ENCODE peak calls at places on chromosomes 1 and 21, in ten cellular contexts. R is hepatic stellate cell, I is KG1, U is iPS DF 19.7, N is cardiac muscle cell, P is hippocampal formation, H is amygdala, E is GM12892, C is M059J, K is choroid plexus epithelial cell. X is an unnamed sample.

GRCh38 chr1:207964195-207964966 is 53.5 kb upstream of the CD34 start:
- DNase-seq in R (peak; percentile 59), I (no peak), U (no peak), N (peak; percentile 34), P (no peak), H (no peak), E (no peak), C (no peak), K (peak; percentile 47), X (no peak)

GRCh38 chr1:212979340-212980122 is 29.2 kb downstream of the VASH2 start:
- DNase-seq in R (no peak), I (no peak), U (no peak), N (no peak), P (no peak), H (no peak), E (no peak), C (no peak), K (no peak), X (no peak)

GRCh38 chr1:89589515-89589914 is 43.4 kb upstream of the LRRC8C start:
- DNase-seq in R (no peak), I (no peak), U (no peak), N (peak; percentile 42), P (no peak), H (no peak), E (no peak), C (no peak), K (peak; percentile 81), X (no peak)

GRCh38 chr1:83931658-83932253 is 67.2 kb downstream of the TTLL7 start:
- DNase-seq in R (peak; percentile 21), I (peak; percentile 48), U (no peak), N (peak; percentile 75), P (peak; percentile 88), H (no peak), E (no peak), C (peak; percentile 66), K (peak; percentile 78), X (peak; percentile 36)

GRCh38 chr1:65177457-65177856 is 29.5 kb downstream of the AK4 start:
- DNase-seq in R (peak; percentile 68), I (no peak), U (no peak), N (peak; percentile 61), P (no peak), H (no peak), E (no peak), C (peak; percentile 84), K (peak; percentile 70), X (no peak)

GRCh38 chr1:37083551-37084119 is 49.3 kb upstream of the GRIK3 start:
- DNase-seq in R (no peak), I (no peak), U (no peak), N (no peak), P (peak; percentile 6), H (peak; percentile 50), E (no peak), C (no peak), K (no peak), X (no peak)

GRCh38 chr1:70043806-70044205 is 161.6 kb downstream of the LRRC40 start:
- DNase-seq in R (peak; percentile 1), I (no peak), U (peak; percentile 3), N (peak; percentile 90), P (no peak), H (no peak), E (no peak), C (peak; percentile 74), K (peak; percentile 94), X (no peak)

GRCh38 chr1:13990939-13991338 is 291.0 kb downstream of the PRDM2 start:
- DNase-seq in R (no peak), I (no peak), U (no peak), N (no peak), P (no peak), H (no peak), E (no peak), C (no peak), K (no peak), X (no peak)

GRCh38 chr1:170309389-170310013 is 163.7 kb downstream of the NTMT2 start:
- DNase-seq in R (peak; percentile 73), I (no peak), U (no peak), N (peak; percentile 85), P (no peak), H (no peak), E (no peak), C (peak; percentile 83), K (peak; percentile 98), X (peak; percentile 36)

GRCh38 chr1:40630488-40631223 is 34.8 kb downstream of the RIMS3 start:
- DNase-seq in R (no peak), I (no peak), U (no peak), N (peak; percentile 49), P (no peak), H (no peak), E (no peak), C (no peak), K (peak; percentile 67), X (peak; percentile 44)

GRCh38 chr1:81424056-81424455 is 376.7 kb upstream of the ADGRL2 start:
- DNase-seq in R (peak; percentile 5), I (no peak), U (no peak), N (peak; percentile 70), P (no peak), H (no peak), E (no peak), C (no peak), K (no peak), X (no peak)

GRCh38 chr1:244049142-244049968 is 1.7 kb upstream of the ZBTB18 start:
- DNase-seq in R (peak; percentile 41), I (peak; percentile 50), U (no peak), N (peak; percentile 18), P (peak; percentile 60), H (peak; percentile 57), E (no peak), C (peak; percentile 47), K (peak; percentile 19), X (no peak)

GRCh38 chr1:29527314-29528004 is 291.1 kb downstream of the PTPRU start:
- DNase-seq in R (no peak), I (no peak), U (no peak), N (no peak), P (no peak), H (no peak), E (no peak), C (no peak), K (no peak), X (no peak)

GRCh38 chr21:34107606-34108005 is 34.2 kb downstream of the MRPS6 start:
- DNase-seq in R (no peak), I (no peak), U (no peak), N (no peak), P (no peak), H (no peak), E (no peak), C (no peak), K (no peak), X (no peak)

GRCh38 chr1:35857830-35858229 is 25.2 kb upstream of the AGO1 start:
- DNase-seq in R (no peak), I (no peak), U (no peak), N (peak; percentile 60), P (peak; percentile 26), H (no peak), E (no peak), C (peak; percentile 32), K (peak; percentile 74), X (peak; percentile 47)